ENCODE peak calls at places on chromosomes 5 and 9, in six cellular contexts. M is uterus; J is A549; N is cardiac muscle cell; K is NT2/D1; Y is CD8-positive, alpha-beta T cell. U is an unnamed sample.
A peak's percentile ranks its signal among the peaks of the same experiment; 100 is the strongest.

GRCh38 chr5:10642367-10642766 is 78.5 kb downstream of the ANKRD33B start:
- DNase-seq in M (no peak), J (no peak), N (no peak), K (no peak), Y (no peak), U (no peak)

GRCh38 chr9:32989651-32990050 is 11.8 kb downstream of the APTX start:
- DNase-seq in M (no peak), J (peak; percentile 6), N (no peak), K (no peak), Y (no peak), U (no peak)

GRCh38 chr5:138955013-138955660 is 80.0 kb upstream of the LRRTM2 start:
- DNase-seq in M (no peak), J (no peak), N (no peak), K (no peak), Y (no peak), U (no peak)

GRCh38 chr9:126128494-126129142 is 198.0 kb upstream of the MVB12B start:
- DNase-seq in M (no peak), J (no peak), N (no peak), K (no peak), Y (no peak), U (no peak)

GRCh38 chr5:15489571-15490235 is 10.3 kb upstream of the FBXL7 start:
- DNase-seq in M (no peak), J (no peak), N (no peak), K (no peak), Y (no peak), U (no peak)

GRCh38 chr5:141650851-141651727 is at the start of gene FCHSD1:
- DNase-seq in M (peak; percentile 91), J (peak; percentile 82), N (peak; percentile 89), K (peak; percentile 60), Y (peak; percentile 81), U (peak; percentile 73)

GRCh38 chr9:130604295-130604694 is 24.9 kb downstream of the FUBP3 start:
- DNase-seq in M (no peak), J (no peak), N (no peak), K (no peak), Y (no peak), U (no peak)

GRCh38 chr5:16536818-16537217 is 71.2 kb upstream of the ZNF622 start:
- DNase-seq in M (no peak), J (no peak), N (no peak), K (no peak), Y (no peak), U (no peak)

GRCh38 chr5:72692273-72692672 is 124.2 kb upstream of the TNPO1 start:
- DNase-seq in M (no peak), J (no peak), N (no peak), K (no peak), Y (no peak), U (no peak)

GRCh38 chr9:98864257-98865180 is 57.0 kb downstream of the GALNT12 start:
- DNase-seq in M (peak; percentile 66), J (no peak), N (no peak), K (no peak), Y (no peak), U (no peak)

GRCh38 chr5:132342291-132343180 is 27.0 kb upstream of the SLC22A5 start:
- DNase-seq in M (no peak), J (no peak), N (no peak), K (no peak), Y (no peak), U (no peak)

GRCh38 chr5:143033535-143034260 is 263.5 kb downstream of the ARHGAP26 start:
- DNase-seq in M (no peak), J (peak; percentile 31), N (no peak), K (no peak), Y (no peak), U (no peak)

GRCh38 chr5:138720840-138721239 is 32.4 kb upstream of the CTNNA1 start:
- DNase-seq in M (no peak), J (no peak), N (no peak), K (no peak), Y (no peak), U (no peak)

GRCh38 chr5:57317341-57317740 is 143.5 kb downstream of the GPBP1 start:
- DNase-seq in M (peak; percentile 14), J (no peak), N (peak; percentile 11), K (no peak), Y (no peak), U (no peak)

GRCh38 chr5:100757618-100758017 is 145.5 kb downstream of the ST8SIA4 start:
- DNase-seq in M (no peak), J (no peak), N (no peak), K (peak; percentile 25), Y (no peak), U (no peak)

GRCh38 chr5:94832685-94833084 is 214.2 kb downstream of the SLF1 start:
- DNase-seq in M (no peak), J (no peak), N (no peak), K (no peak), Y (no peak), U (no peak)

GRCh38 chr9:131222460-131222859 is 53.9 kb downstream of the FAM78A start:
- DNase-seq in M (no peak), J (no peak), N (no peak), K (no peak), Y (no peak), U (no peak)

GRCh38 chr5:143318833-143319232 is 84.7 kb downstream of the NR3C1 start:
- DNase-seq in M (no peak), J (no peak), N (no peak), K (no peak), Y (no peak), U (no peak)

GRCh38 chr9:101418518-101419111 is 17.0 kb downstream of the ALDOB start:
- DNase-seq in M (no peak), J (no peak), N (no peak), K (no peak), Y (no peak), U (no peak)

GRCh38 chr9:89661956-89662717 is 57.3 kb downstream of the GADD45G start:
- DNase-seq in M (peak; percentile 98), J (peak; percentile 87), N (peak; percentile 96), K (peak; percentile 97), Y (no peak), U (no peak)

GRCh38 chr9:131400627-131401026 is 6.7 kb downstream of the PRRC2B start:
- DNase-seq in M (no peak), J (no peak), N (no peak), K (no peak), Y (no peak), U (no peak)

GRCh38 chr5:144390133-144390532 is 219.5 kb downstream of the KCTD16 start:
- DNase-seq in M (no peak), J (peak; percentile 9), N (no peak), K (no peak), Y (no peak), U (no peak)

GRCh38 chr5:79562351-79563246 is 48.7 kb upstream of the HOMER1 start:
- DNase-seq in M (no peak), J (no peak), N (no peak), K (no peak), Y (no peak), U (no peak)

GRCh38 chr5:171615201-171616001 is 170.2 kb upstream of the SMIM23 start:
- DNase-seq in M (no peak), J (no peak), N (peak; percentile 79), K (no peak), Y (no peak), U (no peak)

GRCh38 chr5:28808967-28809810 is 1770.8 kb upstream of the CDH9 start:
- DNase-seq in M (no peak), J (no peak), N (no peak), K (no peak), Y (no peak), U (no peak)

GRCh38 chr9:121563881-121564460 is 64.3 kb upstream of the GGTA1 start:
- DNase-seq in M (no peak), J (no peak), N (no peak), K (no peak), Y (no peak), U (no peak)
- H3K4me1 ChIP-seq in M (peaks cover 19% of the 10 kb centered on the region), J (no peaks in the 10 kb centered on the region), N (peaks cover 19% of the 10 kb centered on the region), K (peaks cover 26% of the 10 kb centered on the region), Y (no peaks in the 10 kb centered on the region), U (no peaks in the 10 kb centered on the region)

DNA sequence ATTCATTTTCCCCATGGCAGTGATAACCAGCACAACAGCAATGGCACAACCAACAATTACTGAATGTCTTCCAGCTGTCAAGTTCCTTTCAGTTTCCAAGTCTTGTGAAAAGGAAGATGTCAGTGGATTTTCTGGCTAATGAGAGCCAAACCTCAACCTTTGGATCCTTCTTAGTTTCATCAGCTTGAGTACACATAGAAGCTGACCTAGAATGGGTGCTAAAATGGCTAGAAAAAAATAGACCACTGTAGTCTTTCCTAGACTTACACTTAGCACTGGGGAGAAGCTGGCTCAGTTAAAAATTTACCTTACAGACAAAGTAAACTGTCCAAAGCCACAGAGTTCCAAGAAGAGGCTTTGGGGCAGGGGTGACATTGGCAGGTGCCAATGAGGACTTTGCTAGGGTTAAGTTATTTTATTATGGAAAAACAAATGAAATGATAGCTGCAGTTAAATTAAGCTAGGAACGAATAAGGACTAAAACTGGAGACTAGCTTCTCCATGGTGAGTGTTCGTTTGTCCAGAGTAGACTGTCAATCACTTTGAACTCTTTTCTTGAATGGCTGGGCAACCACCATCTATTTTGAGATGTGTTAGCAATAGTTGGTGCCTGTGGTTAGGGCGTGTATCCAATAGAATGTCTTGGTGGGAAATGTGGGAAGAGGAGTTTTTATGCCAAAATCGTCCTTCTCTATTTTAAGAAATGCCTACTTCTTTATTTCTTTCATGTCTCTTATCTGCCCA is 25.9 kb upstream of the TXN start:
- DNase-seq in M (no peak), J (peak; percentile 12), N (no peak), K (no peak), Y (no peak), U (no peak)
- H3K4me3 ChIP-seq in M (no peak overlapping the region), J (no peak overlapping the region), N (no peak overlapping the region), K (no peak overlapping the region), Y (no peak overlapping the region), U (no peak overlapping the region)

GRCh38 chr9:69391946-69392345 is 66.9 kb downstream of the ENTREP1 start:
- DNase-seq in M (no peak), J (no peak), N (peak; percentile 57), K (no peak), Y (no peak), U (no peak)

GRCh38 chr9:69392826-69393225 is 67.8 kb downstream of the ENTREP1 start:
- DNase-seq in M (no peak), J (no peak), N (no peak), K (no peak), Y (no peak), U (no peak)

GRCh38 chr9:69395718-69396117 is 70.7 kb downstream of the ENTREP1 start:
- DNase-seq in M (no peak), J (no peak), N (no peak), K (no peak), Y (no peak), U (no peak)

GRCh38 chr9:69391487-69391886 is 66.5 kb downstream of the ENTREP1 start:
- DNase-seq in M (no peak), J (no peak), N (no peak), K (no peak), Y (no peak), U (no peak)

DNA sequence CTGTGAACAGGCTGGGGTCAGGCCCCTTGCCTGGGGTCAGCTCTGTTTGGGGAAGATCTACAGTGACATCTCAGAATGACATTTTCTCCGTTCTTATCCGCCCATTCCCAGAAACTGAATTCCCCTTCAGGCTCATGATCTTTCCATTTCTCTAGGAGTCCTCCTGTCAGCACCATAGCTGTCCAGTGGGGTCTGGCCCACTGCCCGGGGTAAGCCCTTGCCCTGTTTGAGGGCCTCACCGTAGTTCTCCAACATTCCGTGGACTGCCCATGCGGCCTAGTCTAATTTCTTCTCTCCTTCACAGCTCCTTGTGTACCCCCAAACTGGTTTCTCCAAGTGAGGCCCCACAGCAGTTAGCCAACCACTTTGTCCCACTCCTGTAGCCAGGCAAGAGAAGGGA is 68.4 kb downstream of the ENTREP1 start:
- DNase-seq in M (no peak), J (no peak), N (no peak), K (no peak), Y (no peak), U (no peak)
- H3K4me1 ChIP-seq in M (no peaks in the 10 kb centered on the region), J (no peaks in the 10 kb centered on the region), N (peaks cover 33% of the 10 kb centered on the region), K (no peaks in the 10 kb centered on the region), Y (no peaks in the 10 kb centered on the region), U (no peaks in the 10 kb centered on the region)

GRCh38 chr9:136120119-136120393 is 1.4 kb upstream of the TMEM250 start:
- DNase-seq in M (no peak), J (no peak), N (no peak), K (no peak), Y (no peak), U (no peak)
- H3K4me3 ChIP-seq in M (no peak overlapping the region), J (no peak overlapping the region), N (no peak overlapping the region), K (peak overlapping the region; percentile 84), Y (no peak overlapping the region), U (no peak overlapping the region)

U was measured in effector memory CD4-positive, alpha-beta T cell.